ENCODE peak calls at places on chromosomes 13 and 19, in four cellular contexts. One of them, this sample, is unnamed.

GRCh38 chr13:44854264-44855060 is 134.8 kb downstream of the NUFIP1 start:
- DNase-seq in mesendoderm: no peak
- DNase-seq in CD4-positive, alpha-beta T cell: no peak
- DNase-seq in tibial nerve: no peak
- DNase-seq in this sample: no peak

GRCh38 chr13:32587774-32588165 is 1.5 kb downstream of the PDS5B start:
- DNase-seq in tibial nerve: no peak
- DNase-seq in mesendoderm: no peak
- DNase-seq in CD4-positive, alpha-beta T cell: no peak
- DNase-seq in this sample: no peak

GRCh38 chr13:106178816-106179215 is 356.6 kb downstream of the EFNB2 start:
- DNase-seq in tibial nerve: no peak
- DNase-seq in CD4-positive, alpha-beta T cell: no peak
- DNase-seq in mesendoderm: no peak
- DNase-seq in this sample: no peak

GRCh38 chr13:100209857-100210580 is 121.1 kb downstream of the PCCA start:
- DNase-seq in tibial nerve: no peak
- DNase-seq in CD4-positive, alpha-beta T cell: no peak
- DNase-seq in mesendoderm: no peak
- DNase-seq in this sample: no peak

GRCh38 chr13:27578121-27579030 is 42.0 kb downstream of the LNX2 start:
- DNase-seq in mesendoderm: peak; percentile 80
- DNase-seq in tibial nerve: no peak
- DNase-seq in CD4-positive, alpha-beta T cell: no peak
- DNase-seq in this sample: no peak

GRCh38 chr13:50389726-50390125 is 374.5 kb downstream of the KCNRG start:
- DNase-seq in tibial nerve: no peak
- DNase-seq in CD4-positive, alpha-beta T cell: no peak
- DNase-seq in mesendoderm: no peak
- DNase-seq in this sample: no peak

GRCh38 chr19:55642153-55643002 is 1.1 kb upstream of the ZNF581 start:
- DNase-seq in mesendoderm: peak; percentile 48
- DNase-seq in CD4-positive, alpha-beta T cell: peak; percentile 29
- DNase-seq in tibial nerve: no peak
- DNase-seq in this sample: no peak

GRCh38 chr13:39016789-39017188 is 21.1 kb downstream of the PROSER1 start:
- DNase-seq in tibial nerve: no peak
- DNase-seq in CD4-positive, alpha-beta T cell: no peak
- DNase-seq in mesendoderm: peak; percentile 48
- DNase-seq in this sample: peak; percentile 4

GRCh38 chr19:41554902-41555301 is 21.1 kb upstream of the CEACAM21 start:
- DNase-seq in tibial nerve: no peak
- DNase-seq in CD4-positive, alpha-beta T cell: no peak
- DNase-seq in mesendoderm: no peak
- DNase-seq in this sample: no peak

GRCh38 chr13:99614465-99614885 is 113.2 kb downstream of the TM9SF2 start:
- DNase-seq in CD4-positive, alpha-beta T cell: peak; percentile 8
- DNase-seq in mesendoderm: peak; percentile 77
- DNase-seq in tibial nerve: no peak
- DNase-seq in this sample: no peak

GRCh38 chr19:51793994-51794393 is 963 bp upstream of the FPR3 start:
- DNase-seq in CD4-positive, alpha-beta T cell: no peak
- DNase-seq in tibial nerve: no peak
- DNase-seq in mesendoderm: no peak
- DNase-seq in this sample: no peak

GRCh38 chr19:29971002-29971401 is 29.0 kb downstream of the URI1 start:
- DNase-seq in mesendoderm: no peak
- DNase-seq in tibial nerve: no peak
- DNase-seq in CD4-positive, alpha-beta T cell: no peak
- DNase-seq in this sample: no peak

GRCh38 chr19:15265849-15266248 is 33.6 kb upstream of the EPHX3 start:
- DNase-seq in CD4-positive, alpha-beta T cell: no peak
- DNase-seq in mesendoderm: no peak
- DNase-seq in tibial nerve: peak; percentile 84
- DNase-seq in this sample: peak; percentile 91

GRCh38 chr13:21012841-21013681 is 48.3 kb downstream of the LATS2 start:
- DNase-seq in CD4-positive, alpha-beta T cell: no peak
- DNase-seq in mesendoderm: no peak
- DNase-seq in tibial nerve: no peak
- DNase-seq in this sample: no peak

GRCh38 chr13:43470610-43471009 is 316.2 kb downstream of the ENOX1 start:
- DNase-seq in CD4-positive, alpha-beta T cell: no peak
- DNase-seq in mesendoderm: no peak
- DNase-seq in tibial nerve: no peak
- DNase-seq in this sample: no peak

GRCh38 chr13:48235100-48235813 is 2.3 kb downstream of the ITM2B start:
- DNase-seq in tibial nerve: no peak
- DNase-seq in mesendoderm: peak; percentile 89
- DNase-seq in CD4-positive, alpha-beta T cell: no peak
- DNase-seq in this sample: no peak

GRCh38 chr13:27450921-27451461 is 627 bp upstream of the MTIF3 start:
- DNase-seq in CD4-positive, alpha-beta T cell: peak; percentile 26
- DNase-seq in mesendoderm: peak; percentile 23
- DNase-seq in tibial nerve: no peak
- DNase-seq in this sample: no peak

GRCh38 chr13:50798923-50799322 is 44.6 kb downstream of the DLEU7 start:
- DNase-seq in CD4-positive, alpha-beta T cell: no peak
- DNase-seq in mesendoderm: no peak
- DNase-seq in tibial nerve: no peak
- DNase-seq in this sample: no peak

GRCh38 chr13:111395511-111396393 is 75.3 kb downstream of the TEX29 start:
- DNase-seq in CD4-positive, alpha-beta T cell: no peak
- DNase-seq in tibial nerve: no peak
- DNase-seq in mesendoderm: no peak
- DNase-seq in this sample: no peak

GRCh38 chr19:42074513-42075363 is 1.2 kb upstream of the ZNF574 start:
- DNase-seq in CD4-positive, alpha-beta T cell: no peak
- DNase-seq in tibial nerve: no peak
- DNase-seq in mesendoderm: no peak
- DNase-seq in this sample: no peak

GRCh38 chr13:42047561-42048322 is 706 bp upstream of the DGKH start:
- DNase-seq in mesendoderm: peak; percentile 79
- DNase-seq in tibial nerve: no peak
- DNase-seq in CD4-positive, alpha-beta T cell: no peak
- DNase-seq in this sample: no peak

GRCh38 chr13:42544246-42544915 is 29.6 kb upstream of the TNFSF11 start:
- DNase-seq in mesendoderm: no peak
- DNase-seq in tibial nerve: no peak
- DNase-seq in CD4-positive, alpha-beta T cell: no peak
- DNase-seq in this sample: no peak

GRCh38 chr19:18763674-18764590 is 27.2 kb downstream of the COMP start:
- DNase-seq in CD4-positive, alpha-beta T cell: no peak
- DNase-seq in mesendoderm: no peak
- DNase-seq in tibial nerve: no peak
- DNase-seq in this sample: no peak

GRCh38 chr19:18761531-18762110 is 29.5 kb downstream of the COMP start:
- DNase-seq in CD4-positive, alpha-beta T cell: no peak
- DNase-seq in tibial nerve: no peak
- DNase-seq in mesendoderm: no peak
- DNase-seq in this sample: no peak

GRCh38 chr19:18762125-18763023 is 28.7 kb downstream of the COMP start:
- DNase-seq in CD4-positive, alpha-beta T cell: no peak
- DNase-seq in mesendoderm: peak; percentile 24
- DNase-seq in tibial nerve: peak; percentile 51
- DNase-seq in this sample: no peak

GRCh38 chr19:18765224-18765623 is 25.9 kb downstream of the COMP start:
- DNase-seq in CD4-positive, alpha-beta T cell: no peak
- DNase-seq in tibial nerve: no peak
- DNase-seq in mesendoderm: no peak
- DNase-seq in this sample: no peak

DNA sequence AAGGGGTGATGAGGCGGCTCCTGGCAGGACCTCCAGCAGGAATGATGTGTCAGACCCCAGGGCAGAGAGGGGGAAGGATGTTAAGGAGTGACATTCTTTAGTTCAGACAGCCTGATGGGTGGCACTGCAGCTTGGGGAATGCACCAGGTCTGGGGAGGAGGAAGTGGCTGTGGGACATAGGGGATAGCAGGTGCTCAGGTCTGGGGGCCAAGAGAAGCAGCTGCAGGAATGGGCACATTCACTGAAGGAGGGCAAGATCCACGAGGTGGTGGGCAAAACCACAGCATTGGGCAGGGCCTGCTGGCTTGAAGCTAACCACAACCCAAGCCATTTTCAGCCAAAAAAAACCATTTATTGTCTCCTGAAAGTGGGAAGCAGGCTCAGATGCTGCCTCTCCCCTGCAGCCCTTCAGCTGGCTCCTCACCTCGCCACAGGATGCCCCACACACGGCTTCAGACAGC is 26.5 kb downstream of the COMP start:
- DNase-seq in tibial nerve: no peak
- DNase-seq in mesendoderm: no peak
- DNase-seq in CD4-positive, alpha-beta T cell: no peak
- DNase-seq in this sample: no peak
- H3K27ac ChIP-seq in tibial nerve: no peak overlapping the region
- H3K27ac ChIP-seq in mesendoderm: no peak overlapping the region
- H3K27ac ChIP-seq in CD4-positive, alpha-beta T cell: no peak overlapping the region
- H3K27ac ChIP-seq in this sample: no peak overlapping the region

GRCh38 chr13:102236341-102236740 is 165.5 kb downstream of the FGF14 start:
- DNase-seq in CD4-positive, alpha-beta T cell: no peak
- DNase-seq in tibial nerve: no peak
- DNase-seq in mesendoderm: no peak
- DNase-seq in this sample: no peak
- H3K27ac ChIP-seq in CD4-positive, alpha-beta T cell: no peak overlapping the region
- H3K27ac ChIP-seq in tibial nerve: no peak overlapping the region
- H3K27ac ChIP-seq in mesendoderm: no peak overlapping the region
- H3K27ac ChIP-seq in this sample: no peak overlapping the region

GRCh38 chr13:108827637-108828036 is 198.2 kb downstream of the MYO16 start:
- DNase-seq in tibial nerve: no peak
- DNase-seq in mesendoderm: no peak
- DNase-seq in CD4-positive, alpha-beta T cell: no peak
- DNase-seq in this sample: no peak
- H3K27ac ChIP-seq in tibial nerve: no peak overlapping the region
- H3K27ac ChIP-seq in mesendoderm: no peak overlapping the region
- H3K27ac ChIP-seq in CD4-positive, alpha-beta T cell: no peak overlapping the region
- H3K27ac ChIP-seq in this sample: no peak overlapping the region

GRCh38 chr19:3684817-3685410 is 15.4 kb downstream of the PIP5K1C start:
- DNase-seq in CD4-positive, alpha-beta T cell: no peak
- DNase-seq in tibial nerve: no peak
- DNase-seq in mesendoderm: no peak
- DNase-seq in this sample: no peak
- H3K27ac ChIP-seq in CD4-positive, alpha-beta T cell: no peak overlapping the region
- H3K27ac ChIP-seq in tibial nerve: no peak overlapping the region
- H3K27ac ChIP-seq in mesendoderm: peak overlapping the region; percentile 91
- H3K27ac ChIP-seq in this sample: no peak overlapping the region

GRCh38 chr19:44796701-44797115 is 12.2 kb upstream of the BCAM start:
- DNase-seq in CD4-positive, alpha-beta T cell: peak; percentile 3
- DNase-seq in mesendoderm: peak; percentile 67
- DNase-seq in tibial nerve: no peak
- DNase-seq in this sample: no peak
- H3K27ac ChIP-seq in CD4-positive, alpha-beta T cell: no peak overlapping the region
- H3K27ac ChIP-seq in mesendoderm: peak overlapping the region; percentile 46
- H3K27ac ChIP-seq in tibial nerve: peak overlapping the region; percentile 31
- H3K27ac ChIP-seq in this sample: peak overlapping the region; percentile 44

DNA sequence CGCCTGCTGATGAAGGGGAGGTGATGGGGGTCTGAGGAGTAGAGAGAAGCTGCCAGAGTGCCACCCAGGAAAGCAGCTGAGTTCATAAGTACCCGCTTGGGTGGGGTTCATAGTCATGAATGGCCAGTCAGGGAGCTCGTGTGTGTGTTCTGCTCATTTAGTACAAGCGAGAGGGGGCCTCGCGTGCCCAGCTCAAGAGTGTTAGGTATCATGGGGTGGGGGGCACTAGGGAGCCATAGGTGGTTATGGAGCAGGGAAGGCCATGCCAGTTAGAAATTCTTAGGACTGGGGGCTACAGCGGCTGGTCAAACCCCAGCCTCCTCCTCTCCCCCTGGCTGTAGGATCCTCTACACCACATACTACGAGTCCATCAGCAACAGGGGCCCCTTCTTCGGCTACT is 46.8 kb downstream of the CD320 start:
- DNase-seq in tibial nerve: no peak
- DNase-seq in CD4-positive, alpha-beta T cell: no peak
- DNase-seq in mesendoderm: no peak
- DNase-seq in this sample: no peak
- H3K27ac ChIP-seq in tibial nerve: no peak overlapping the region
- H3K27ac ChIP-seq in CD4-positive, alpha-beta T cell: no peak overlapping the region
- H3K27ac ChIP-seq in mesendoderm: no peak overlapping the region
- H3K27ac ChIP-seq in this sample: no peak overlapping the region

DNA sequence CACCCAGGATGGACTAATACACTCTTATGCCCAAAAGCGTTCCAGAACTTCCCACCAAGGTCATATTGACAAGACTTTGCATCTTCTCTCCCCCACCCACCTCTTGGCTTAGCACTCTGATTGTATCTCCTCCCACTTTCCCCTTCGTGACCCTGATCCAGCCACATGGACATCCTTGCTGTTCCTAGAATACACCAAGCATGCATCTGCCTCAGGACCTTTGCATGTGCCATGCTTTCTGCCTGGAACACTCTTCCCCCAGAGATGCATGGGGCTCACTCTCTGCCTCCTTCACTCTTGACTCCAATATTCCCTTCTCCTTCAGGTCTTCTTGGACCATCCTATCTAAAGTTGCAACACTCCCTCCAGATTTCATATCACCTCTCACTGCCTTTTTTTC is 16.2 kb upstream of the LAIR1 start:
- DNase-seq in CD4-positive, alpha-beta T cell: no peak
- DNase-seq in mesendoderm: no peak
- DNase-seq in tibial nerve: no peak
- DNase-seq in this sample: no peak
- H3K27ac ChIP-seq in CD4-positive, alpha-beta T cell: no peak overlapping the region
- H3K27ac ChIP-seq in mesendoderm: no peak overlapping the region
- H3K27ac ChIP-seq in tibial nerve: no peak overlapping the region
- H3K27ac ChIP-seq in this sample: no peak overlapping the region

DNA sequence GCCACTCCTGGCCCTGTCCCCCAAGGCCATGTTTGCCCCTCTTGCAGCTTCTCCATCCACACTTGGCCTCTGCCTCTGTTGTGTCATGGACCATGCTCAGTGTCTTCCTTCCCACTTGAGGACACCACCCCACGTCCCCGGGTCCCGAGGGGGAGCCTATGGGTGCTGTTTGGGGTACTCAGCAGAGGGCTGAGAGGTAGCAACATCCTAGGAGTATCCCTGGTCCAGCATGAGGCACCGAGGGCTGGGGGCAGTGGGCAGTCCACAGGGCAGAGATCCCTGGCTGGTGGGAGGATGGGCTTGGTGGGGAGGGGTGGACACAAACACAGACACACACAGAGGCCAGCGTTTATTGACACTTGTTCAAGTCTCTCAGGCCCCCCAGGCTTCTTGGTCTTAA is 1.7 kb downstream of the COX7A1 start:
- DNase-seq in CD4-positive, alpha-beta T cell: no peak
- DNase-seq in mesendoderm: no peak
- DNase-seq in tibial nerve: no peak
- DNase-seq in this sample: no peak
- H3K27ac ChIP-seq in CD4-positive, alpha-beta T cell: no peak overlapping the region
- H3K27ac ChIP-seq in mesendoderm: no peak overlapping the region
- H3K27ac ChIP-seq in tibial nerve: peak overlapping the region; percentile 98
- H3K27ac ChIP-seq in this sample: no peak overlapping the region

DNA sequence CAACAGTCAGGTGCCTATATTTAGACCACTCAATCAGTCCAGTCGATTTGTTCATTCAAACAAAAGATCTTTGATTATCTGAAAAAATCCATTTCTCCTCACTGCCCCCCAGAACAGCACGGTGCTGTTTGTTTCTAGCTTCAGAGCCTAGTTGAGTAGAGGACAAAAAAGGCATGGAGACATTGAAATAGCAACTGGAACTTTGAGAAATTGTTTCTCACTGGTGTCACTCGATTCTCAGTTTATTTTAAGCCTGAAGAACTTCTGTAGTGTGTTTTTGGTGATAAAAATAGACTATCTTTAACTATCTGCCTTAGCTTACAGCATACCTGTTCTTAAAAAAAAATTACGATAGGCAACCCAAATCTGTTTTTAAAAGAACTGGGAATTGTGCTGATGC is 67.1 kb downstream of the ARHGAP35 start:
- DNase-seq in tibial nerve: no peak
- DNase-seq in mesendoderm: no peak
- DNase-seq in CD4-positive, alpha-beta T cell: no peak
- DNase-seq in this sample: no peak
- H3K27ac ChIP-seq in tibial nerve: peak overlapping the region; percentile 59
- H3K27ac ChIP-seq in mesendoderm: no peak overlapping the region
- H3K27ac ChIP-seq in CD4-positive, alpha-beta T cell: no peak overlapping the region
- H3K27ac ChIP-seq in this sample: peak overlapping the region; percentile 84

This sample was measured in caudate nucleus.